ENCODE peak calls at places on chromosomes 7 and 10, in ten cellular contexts. O is amniotic epithelial cell; R is LoVo; M is activated CD4-positive, CD25-positive, alpha-beta regulatory T cell treated with anti-CD3 and anti-CD28 coated beads, Interleukin-2, amount 50 U/mL, for 16 hours; W is endothelial cell of umbilical vein; S is stimulated activated CD4-positive, alpha-beta T cell treated with anti-CD3 and anti-CD28 coated beads, TNF-alpha, amount 100 ng/mL, for 4 hours; T is type B pancreatic cell; G is CD4-positive, alpha-beta T cell; E is Panc1; D is stimulated activated naive B cell treated with anti-CD40 and anti-IgM and Interleukin-4, amounts not matched to agents 10 μg/mL and 1 μg/mL and 100 μg/mL, for 72 hours. U is an unnamed sample.

GRCh38 chr7:134307320-134307719 is 9.4 kb downstream of the SLC35B4 start:
- DNase-seq in O (peak), M (no peak), W (no peak), R (no peak), S (no peak), E (no peak), T (no peak), G (no peak), D (no peak), U (no peak)

GRCh38 chr10:6617319-6618076 is 37.4 kb upstream of the PRKCQ start:
- DNase-seq in E (no peak), W (no peak), S (no peak), O (no peak), M (no peak), G (no peak), R (no peak), D (no peak), T (no peak), U (no peak)

GRCh38 chr7:68256295-68256694 is 1259.7 kb downstream of the TYW1 start:
- DNase-seq in M (no peak), R (no peak), S (no peak), O (no peak), D (no peak), G (no peak), E (no peak), W (no peak), T (no peak), U (no peak)

GRCh38 chr7:37942934-37943610 is 22.6 kb downstream of the EPDR1 start:
- DNase-seq in M (no peak), T (no peak), E (peak), W (no peak), O (no peak), R (peak), G (no peak), D (no peak), S (no peak), U (no peak)

GRCh38 chr7:106521115-106521514 is 139.8 kb downstream of the CCDC71L start:
- DNase-seq in S (no peak), G (no peak), E (no peak), R (no peak), M (no peak), D (no peak), T (no peak), W (no peak), O (no peak), U (no peak)

GRCh38 chr7:157503229-157503628 is 166.4 kb downstream of the DNAJB6 start:
- DNase-seq in S (no peak), O (no peak), T (no peak), E (no peak), D (no peak), W (no peak), M (no peak), R (no peak), G (no peak), U (no peak)

GRCh38 chr7:156496491-156497264 is 143.9 kb upstream of the RNF32 start:
- DNase-seq in E (no peak), M (no peak), R (no peak), O (no peak), T (no peak), D (no peak), G (no peak), S (no peak), W (no peak), U (no peak)

GRCh38 chr7:101163281-101164070 is 1.9 kb downstream of the VGF start:
- DNase-seq in R (peak), G (no peak), M (no peak), O (no peak), T (no peak), E (no peak), W (no peak), S (no peak), D (no peak), U (no peak)

GRCh38 chr7:97639036-97639435 is 92.8 kb upstream of the TAC1 start:
- DNase-seq in O (no peak), D (no peak), M (no peak), E (no peak), S (no peak), R (no peak), G (no peak), T (no peak), W (no peak), U (no peak)

GRCh38 chr10:98980353-98980752 is 255.3 kb downstream of the HPSE2 start:
- DNase-seq in S (no peak), T (no peak), E (no peak), W (no peak), D (no peak), G (no peak), M (no peak), O (no peak), R (no peak), U (no peak)

GRCh38 chr7:129843982-129844840 is 108.5 kb downstream of the UBE2H start:
- DNase-seq in M (no peak), O (no peak), D (no peak), G (no peak), R (no peak), T (no peak), W (peak), S (no peak), E (no peak), U (no peak)

GRCh38 chr10:122060250-122060649 is 71.3 kb downstream of the TACC2 start:
- DNase-seq in S (no peak), D (no peak), G (no peak), W (no peak), O (no peak), E (no peak), R (peak), T (no peak), M (no peak), U (no peak)

GRCh38 chr10:70584366-70584765 is 18.2 kb downstream of the PRF1 start:
- DNase-seq in M (no peak), E (no peak), T (no peak), O (no peak), G (no peak), W (no peak), R (no peak), S (no peak), D (no peak), U (no peak)

GRCh38 chr10:94213980-94214379 is 148.8 kb downstream of the NOC3L start:
- DNase-seq in R (no peak), D (no peak), M (no peak), S (no peak), E (no peak), T (no peak), O (no peak), G (no peak), W (peak), U (no peak)

GRCh38 chr7:149292101-149292823 is 30.3 kb downstream of the ZNF783 start:
- DNase-seq in O (no peak), W (no peak), R (no peak), M (no peak), D (no peak), G (no peak), S (no peak), E (no peak), T (no peak), U (no peak)

GRCh38 chr7:51024867-51025266 is 242.2 kb upstream of the GRB10 start:
- DNase-seq in T (peak), E (no peak), G (no peak), S (no peak), R (no peak), M (no peak), W (no peak), D (no peak), O (no peak), U (no peak)

GRCh38 chr10:3165196-3165595 is 7.4 kb downstream of the PITRM1 start:
- DNase-seq in M (no peak), G (no peak), S (no peak), D (no peak), O (no peak), E (no peak), T (no peak), R (no peak), W (no peak), U (no peak)

GRCh38 chr7:151792011-151792410 is 84.9 kb downstream of the PRKAG2 start:
- DNase-seq in G (no peak), W (peak), E (no peak), O (no peak), D (no peak), S (no peak), M (no peak), R (no peak), T (no peak), U (no peak)

GRCh38 chr7:97801108-97801507 is 69.2 kb downstream of the TAC1 start:
- DNase-seq in R (no peak), D (no peak), E (no peak), M (no peak), S (no peak), O (no peak), T (no peak), G (no peak), W (no peak), U (no peak)

GRCh38 chr7:98935811-98936210 is 57.5 kb downstream of the TRRAP start:
- DNase-seq in W (no peak), M (no peak), E (no peak), D (no peak), G (no peak), S (no peak), T (no peak), R (no peak), O (peak), U (no peak)

GRCh38 chr7:41268874-41269273 is 434.0 kb downstream of the INHBA start:
- DNase-seq in M (no peak), E (no peak), D (no peak), R (no peak), W (no peak), O (no peak), S (no peak), G (no peak), T (no peak), U (no peak)

GRCh38 chr7:33986951-33987948 is 81.9 kb downstream of the BMPER start:
- DNase-seq in O (peak), E (peak), W (peak), G (no peak), T (no peak), S (no peak), R (peak), D (no peak), M (no peak), U (no peak)

GRCh38 chr10:6409982-6410694 is 169.9 kb downstream of the PRKCQ start:
- DNase-seq in M (no peak), W (peak), S (no peak), E (no peak), O (peak), R (no peak), T (no peak), G (peak), D (no peak), U (no peak)

GRCh38 chr10:43731486-43731885 is 82.8 kb upstream of the ZNF32 start:
- DNase-seq in T (no peak), S (no peak), G (no peak), R (no peak), D (no peak), W (no peak), M (no peak), E (no peak), O (no peak), U (no peak)

GRCh38 chr10:99394761-99395386 is 35.5 kb downstream of the GOT1 start:
- DNase-seq in D (no peak), E (no peak), R (no peak), T (no peak), S (no peak), G (no peak), O (no peak), W (no peak), M (no peak), U (no peak)

GRCh38 chr7:133253522-133253882 is 624 bp downstream of the EXOC4 start:
- DNase-seq in R (peak), E (no peak), D (no peak), M (no peak), G (peak), T (no peak), S (no peak), O (no peak), W (peak), U (no peak)

GRCh38 chr10:121732676-121733445 is 134.6 kb upstream of the FGFR2 start:
- DNase-seq in M (no peak), W (no peak), E (no peak), G (no peak), S (no peak), D (no peak), T (no peak), R (no peak), O (no peak), U (no peak)

GRCh38 chr10:126233721-126234120 is 154.6 kb downstream of the ADAM12 start:
- DNase-seq in W (no peak), S (no peak), O (peak), M (no peak), R (no peak), D (no peak), G (no peak), T (no peak), E (no peak), U (no peak)

GRCh38 chr10:33052476-33052875 is 94.4 kb upstream of the ITGB1 start:
- DNase-seq in M (no peak), E (no peak), O (no peak), S (no peak), D (no peak), G (no peak), R (no peak), T (no peak), W (no peak), U (no peak)

GRCh38 chr7:73426016-73426415 is 7.6 kb upstream of the FZD9 start:
- DNase-seq in W (no peak), T (no peak), E (no peak), R (no peak), D (no peak), S (no peak), M (no peak), O (no peak), G (no peak), U (no peak)

GRCh38 chr7:2260820-2261219 is 18.8 kb downstream of the NUDT1 start:
- DNase-seq in M (no peak), S (no peak), T (no peak), D (no peak), G (no peak), E (no peak), O (no peak), W (no peak), R (peak), U (no peak)

GRCh38 chr10:133528296-133528844 is 1.2 kb downstream of the CYP2E1 start:
- DNase-seq in O (no peak), S (no peak), T (no peak), G (no peak), R (no peak), D (no peak), W (no peak), E (no peak), M (no peak), U (no peak)

GRCh38 chr10:3548702-3549101 is 236.3 kb downstream of the KLF6 start:
- DNase-seq in S (no peak), T (no peak), R (no peak), O (peak), E (no peak), G (no peak), W (peak), M (no peak), D (no peak), U (no peak)

GRCh38 chr10:120048358-120048757 is 155.8 kb downstream of the SEC23IP start:
- DNase-seq in E (no peak), M (no peak), T (no peak), D (no peak), W (no peak), R (no peak), G (no peak), S (no peak), O (no peak), U (no peak)

GRCh38 chr10:103967433-103968142 is 648 bp downstream of the SLK start:
- DNase-seq in M (no peak), R (peak), S (no peak), D (no peak), T (no peak), G (no peak), E (no peak), W (peak), O (peak), U (peak)

GRCh38 chr10:25047902-25048301 is 31.5 kb downstream of the THNSL1 start:
- DNase-seq in M (no peak), T (no peak), D (no peak), S (no peak), R (no peak), E (no peak), W (peak), O (peak), G (no peak), U (no peak)

GRCh38 chr10:57657164-57657765 is 610.4 kb downstream of the IPMK start:
- DNase-seq in D (peak), M (no peak), E (peak), W (peak), R (peak), T (peak), O (peak), S (no peak), G (no peak), U (no peak)

GRCh38 chr7:96244244-96244991 is 77.5 kb downstream of the SLC25A13 start:
- DNase-seq in G (no peak), R (no peak), S (no peak), E (no peak), T (no peak), W (no peak), D (no peak), M (no peak), O (no peak), U (no peak)

GRCh38 chr7:116399808-116400207 is 99.7 kb upstream of the CAV2 start:
- DNase-seq in E (no peak), G (no peak), M (no peak), D (no peak), T (no peak), O (peak), W (peak), S (no peak), R (peak), U (no peak)

GRCh38 chr10:80471715-80472233 is 17.7 kb downstream of the TSPAN14 start:
- DNase-seq in S (no peak), R (peak), E (no peak), W (no peak), O (no peak), T (no peak), G (no peak), D (peak), M (no peak), U (no peak)

U was measured in T-helper 2 cell.